ENCODE peak calls at places on chromosomes 11 and 22, in nine cellular contexts. I, F, O, D, N, W, V, M and C are unnamed samples.

GRCh38 chr22:45608763-45609180 is 62.9 kb upstream of the ATXN10 start:
- DNase-seq in O (peak; percentile 81), M (no peak), V (no peak), W (no peak), I (peak; percentile 16), F (no peak), N (no peak), D (no peak), C (no peak)

GRCh38 chr11:11416917-11417316 is 63.9 kb upstream of the CSNK2A3 start:
- DNase-seq in V (no peak), F (no peak), N (no peak), I (peak; percentile 38), W (no peak), O (peak; percentile 54), D (no peak), M (no peak), C (no peak)

GRCh38 chr11:75720639-75721038 is 3.0 kb downstream of the MOGAT2 start:
- DNase-seq in I (no peak), N (no peak), F (no peak), M (no peak), W (no peak), V (no peak), D (no peak), O (no peak), C (no peak)

GRCh38 chr22:22110548-22111266 is 128.1 kb upstream of the TOP3B start:
- DNase-seq in I (peak; percentile 70), D (no peak), F (peak; percentile 73), V (peak; percentile 1), W (no peak), O (peak; percentile 67), M (peak; percentile 86), N (peak; percentile 87), C (peak; percentile 46)

GRCh38 chr11:63918576-63919171 is 1.7 kb upstream of the RCOR2 start:
- DNase-seq in O (no peak), I (no peak), D (peak; percentile 60), N (no peak), W (no peak), F (no peak), M (no peak), V (no peak), C (no peak)

GRCh38 chr11:65209711-65210360 is 28.1 kb downstream of the CAPN1 start:
- DNase-seq in N (peak; percentile 13), M (no peak), F (no peak), W (no peak), V (no peak), I (no peak), D (no peak), O (no peak), C (no peak)

GRCh38 chr22:46902436-46902835 is 140.0 kb downstream of the TBC1D22A start:
- DNase-seq in N (no peak), F (no peak), V (no peak), W (no peak), D (no peak), M (no peak), O (no peak), I (no peak), C (no peak)

GRCh38 chr22:46012182-46012880 is 35.4 kb upstream of the WNT7B start:
- DNase-seq in M (no peak), W (no peak), O (no peak), I (no peak), D (no peak), N (no peak), F (no peak), V (no peak), C (no peak)

GRCh38 chr11:19812096-19812495 is 99.5 kb downstream of the NAV2 start:
- DNase-seq in N (no peak), D (no peak), I (no peak), O (no peak), F (no peak), V (no peak), M (no peak), W (no peak), C (no peak)

GRCh38 chr11:60931897-60932296 is 7.6 kb downstream of the TMEM132A start:
- DNase-seq in M (peak; percentile 93), V (no peak), W (no peak), D (peak; percentile 49), N (no peak), I (no peak), O (no peak), F (no peak), C (no peak)

GRCh38 chr11:103798029-103798428 is 238.4 kb upstream of the DDI1 start:
- DNase-seq in F (no peak), M (no peak), N (no peak), I (peak; percentile 93), O (peak; percentile 69), V (no peak), D (no peak), W (no peak), C (no peak)

GRCh38 chr11:72239296-72239848 is 4.6 kb downstream of the PHOX2A start:
- DNase-seq in N (peak; percentile 71), D (peak; percentile 86), F (no peak), V (no peak), W (no peak), I (peak; percentile 43), M (no peak), O (peak; percentile 37), C (no peak)

GRCh38 chr11:64036081-64037026 is 623 bp downstream of the FLRT1 start:
- DNase-seq in W (no peak), V (no peak), O (peak; percentile 35), D (peak; percentile 85), N (no peak), I (peak; percentile 16), M (peak; percentile 60), F (no peak), C (no peak)

GRCh38 chr11:65822760-65823528 is 10.8 kb upstream of the SNX32 start:
- DNase-seq in I (no peak), M (no peak), O (no peak), V (peak; percentile 35), D (no peak), F (no peak), N (no peak), W (no peak), C (no peak)

GRCh38 chr11:67499808-67500793 is 5.1 kb downstream of the PITPNM1 start:
- DNase-seq in V (no peak), D (peak; percentile 58), F (no peak), N (no peak), I (no peak), M (peak; percentile 38), W (no peak), O (no peak), C (no peak)

GRCh38 chr11:69913591-69914285 is 94.5 kb upstream of the FGF3 start:
- DNase-seq in W (no peak), M (no peak), I (no peak), V (no peak), F (no peak), D (peak; percentile 42), O (no peak), N (no peak), C (no peak)

GRCh38 chr11:105244157-105244820 is 104.7 kb upstream of the CARD18 start:
- DNase-seq in I (peak; percentile 96), O (peak; percentile 90), F (peak; percentile 88), W (no peak), M (no peak), N (no peak), V (no peak), D (no peak), C (no peak)

GRCh38 chr11:7977251-7977917 is 9.8 kb upstream of the EIF3F start:
- DNase-seq in D (no peak), M (no peak), N (no peak), I (peak; percentile 77), F (peak; percentile 78), W (no peak), V (no peak), O (peak; percentile 83), C (no peak)

DNA sequence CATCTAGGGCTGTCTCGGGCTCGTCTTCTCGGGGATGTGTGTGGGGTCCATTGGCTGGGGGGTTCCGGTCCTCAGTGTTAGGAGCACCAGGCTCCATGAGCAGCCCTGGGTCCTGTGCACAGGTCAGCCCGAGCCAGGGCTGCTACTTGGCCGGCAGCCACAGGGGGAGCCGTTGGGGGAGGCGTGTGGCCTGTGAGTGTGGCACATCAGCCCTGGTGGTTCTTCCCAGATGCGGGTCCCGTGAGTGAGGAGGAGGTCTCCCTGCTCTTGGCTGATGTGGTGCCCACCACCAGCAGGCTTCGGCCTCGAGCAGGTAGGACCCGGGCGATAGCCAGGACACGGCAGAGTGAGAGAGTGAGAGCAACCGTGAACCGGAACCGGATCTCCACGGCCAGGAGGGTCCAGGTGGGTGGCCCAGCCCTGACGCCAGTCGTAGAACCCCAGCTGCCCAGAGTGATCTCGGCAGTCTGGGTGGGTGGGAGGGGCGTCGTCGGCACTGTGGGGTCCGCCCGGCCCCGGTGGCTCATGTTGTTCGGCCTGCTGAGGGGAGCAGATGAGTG is 18.5 kb downstream of the IRF7 start:
- DNase-seq in I (no peak), W (no peak), D (no peak), O (no peak), M (no peak), F (no peak), N (no peak), V (no peak), C (no peak)
- TF ChIP-seq CTCF in I (no peak), W (no peak), D (no peak), O (no peak), M (no peak), F (no peak), N (no peak), V (no peak), C (peak; percentile 32)

GRCh38 chr11:111557425-111558111 is 17.0 kb downstream of the LAYN start:
- DNase-seq in D (no peak), W (no peak), M (no peak), O (peak; percentile 95), F (peak; percentile 66), N (no peak), I (peak; percentile 84), V (no peak), C (no peak)
- TF ChIP-seq CTCF in D (no peak), W (no peak), M (no peak), O (no peak), F (no peak), N (no peak), I (no peak), V (no peak), C (no peak)

DNA sequence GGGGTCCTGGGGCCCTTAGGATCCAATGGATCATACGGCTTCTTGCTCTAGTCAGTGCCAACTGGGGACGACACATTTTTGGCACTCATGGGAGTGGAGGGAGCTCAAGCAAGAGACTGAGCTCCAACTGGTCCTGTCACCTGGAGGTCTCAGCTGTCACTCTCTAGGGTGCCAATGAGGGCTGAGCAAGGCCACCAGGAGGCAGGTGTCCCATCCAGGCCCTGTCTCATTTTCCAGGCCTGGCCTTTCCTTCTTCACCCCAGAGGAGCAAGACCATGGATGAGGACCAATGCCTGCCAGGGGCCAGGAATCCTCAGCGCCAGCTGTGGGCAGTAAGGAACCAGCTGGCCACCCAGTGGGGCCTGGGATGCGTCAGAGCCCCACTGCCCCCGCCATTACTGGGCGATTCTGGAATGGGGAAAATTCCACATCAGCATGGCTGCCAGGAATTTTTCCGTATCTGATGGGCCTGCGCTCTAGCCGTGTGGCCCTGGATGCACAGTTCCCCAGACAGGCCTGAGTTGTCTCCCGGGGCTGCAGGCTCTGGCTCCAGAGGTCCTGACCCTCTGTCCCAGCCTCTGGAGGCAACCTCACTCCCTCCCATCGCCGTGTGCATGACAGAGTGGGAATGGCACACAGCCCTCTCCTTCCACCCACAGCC is 676 bp upstream of the GAL3ST1 start:
- DNase-seq in D (peak; percentile 48), M (no peak), I (peak; percentile 88), W (no peak), N (no peak), V (no peak), F (no peak), O (peak; percentile 29), C (no peak)
- TF ChIP-seq CTCF in D (no peak), M (no peak), I (peak; percentile 9), W (no peak), N (no peak), V (no peak), F (no peak), O (no peak), C (peak; percentile 41)

GRCh38 chr11:95295382-95295781 is 64.4 kb upstream of the SESN3 start:
- DNase-seq in D (no peak), M (no peak), W (no peak), I (no peak), O (no peak), F (no peak), V (no peak), N (no peak), C (no peak)
- TF ChIP-seq CTCF in D (no peak), M (no peak), W (no peak), I (no peak), O (no peak), F (no peak), V (no peak), N (no peak), C (no peak)